ENCODE peak calls at places on chromosomes 5 and 9, in four cellular contexts. U is gastrocnemius medialis, Y is brain microvascular endothelial cell, Q is fibroblast of lung. B is an unnamed sample.

GRCh38 chr5:143886621-143887301 is 74.8 kb downstream of the HMHB1 start:
- DNase-seq in Y (no peak), U (no peak), Q (peak; percentile 25), B (no peak)

GRCh38 chr5:74040811-74041491 is 415.0 kb downstream of the ARHGEF28 start:
- DNase-seq in Q (peak; percentile 60), U (no peak), Y (no peak), B (no peak)

GRCh38 chr5:14417232-14417730 is 164.3 kb upstream of the OTULINL start:
- DNase-seq in Y (peak; percentile 75), U (no peak), Q (peak; percentile 76), B (no peak)

GRCh38 chr5:82820958-82821880 is 256.0 kb downstream of the TMEM167A start:
- DNase-seq in U (no peak), Q (no peak), Y (no peak), B (no peak)

GRCh38 chr5:178246736-178247135 is 14.1 kb upstream of the PHYKPL start:
- DNase-seq in U (no peak), Y (no peak), Q (no peak), B (no peak)

GRCh38 chr5:35990941-35991592 is at the start of gene UGT3A1:
- DNase-seq in U (peak; percentile 35), Q (no peak), Y (no peak), B (no peak)

GRCh38 chr9:19800884-19801283 is 12.0 kb upstream of the SLC24A2 start:
- DNase-seq in Q (no peak), U (no peak), Y (no peak), B (no peak)

GRCh38 chr9:125332527-125332926 is 70.9 kb downstream of the GAPVD1 start:
- DNase-seq in Y (no peak), Q (no peak), U (no peak), B (no peak)

GRCh38 chr9:132794730-132795380 is 83.2 kb downstream of the AK8 start:
- DNase-seq in Q (no peak), Y (no peak), U (no peak), B (peak; percentile 31)

GRCh38 chr9:2809692-2810423 is 34.0 kb downstream of the PUM3 start:
- DNase-seq in Y (peak; percentile 93), Q (peak; percentile 98), U (no peak), B (no peak)

GRCh38 chr9:79764377-79764776 is 192.6 kb downstream of the TLE4 start:
- DNase-seq in Q (peak; percentile 98), U (no peak), Y (peak; percentile 96), B (no peak)

GRCh38 chr9:131851414-131851813 is 111.5 kb upstream of the RAPGEF1 start:
- DNase-seq in Q (no peak), U (no peak), Y (no peak), B (no peak)

GRCh38 chr5:11903121-11903613 is 1.1 kb downstream of the CTNND2 start:
- DNase-seq in Y (no peak), U (no peak), Q (peak; percentile 41), B (no peak)

GRCh38 chr5:97225222-97225621 is 42.2 kb upstream of the RIOK2 start:
- DNase-seq in Y (no peak), Q (no peak), U (no peak), B (no peak)

GRCh38 chr9:124659099-124659659 is 111.9 kb downstream of the NR6A1 start:
- DNase-seq in Y (peak; percentile 97), Q (peak; percentile 97), U (peak; percentile 69), B (peak; percentile 83)

GRCh38 chr9:90770339-90770738 is 31.3 kb upstream of the SYK start:
- DNase-seq in U (no peak), Y (no peak), Q (no peak), B (no peak)

GRCh38 chr5:97550164-97550563 is 367.1 kb upstream of the RIOK2 start:
- DNase-seq in U (no peak), Q (peak; percentile 69), Y (peak; percentile 52), B (no peak)

GRCh38 chr5:5025774-5026406 is 114.2 kb upstream of the ADAMTS16 start:
- DNase-seq in U (no peak), Q (no peak), Y (no peak), B (no peak)

GRCh38 chr5:179266291-179267070 is 78.8 kb downstream of the ADAMTS2 start:
- DNase-seq in U (no peak), Y (no peak), Q (no peak), B (no peak)

GRCh38 chr5:1552469-1553255 is 28.9 kb upstream of the LPCAT1 start:
- DNase-seq in Y (no peak), U (no peak), Q (peak; percentile 35), B (peak; percentile 69)

DNA sequence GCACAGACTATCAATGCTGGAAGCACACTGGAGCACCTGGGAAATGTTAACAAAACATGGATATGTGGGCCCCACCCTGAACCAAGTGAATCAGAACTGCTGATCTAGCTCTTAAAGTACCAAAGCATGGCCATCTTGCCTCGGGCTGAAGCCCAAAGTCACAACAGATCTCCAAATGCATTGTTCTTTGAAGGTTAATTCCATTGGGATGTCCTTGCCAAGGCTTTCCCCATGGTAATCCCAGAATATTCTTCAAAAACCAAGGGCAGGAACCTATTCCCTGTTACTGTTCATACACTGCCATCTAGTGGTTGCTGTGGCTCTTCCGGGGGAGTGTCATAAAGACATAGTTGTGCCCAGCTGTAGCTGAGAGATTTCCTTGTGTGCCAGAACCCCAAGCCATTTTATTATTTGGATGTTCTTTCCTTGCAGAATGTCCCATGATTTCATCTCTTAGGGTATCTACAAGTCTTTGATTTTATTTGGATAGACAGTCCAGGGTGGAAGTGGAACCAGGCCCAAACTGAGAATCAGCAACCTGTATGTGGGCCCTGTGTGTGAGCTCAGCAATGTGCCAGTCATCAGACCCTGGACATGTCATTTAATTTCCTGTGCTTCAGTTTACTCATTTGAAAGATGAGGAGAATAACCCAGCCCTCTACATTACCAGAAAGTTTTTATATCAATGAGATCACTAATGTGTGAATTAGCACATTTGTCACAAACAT is 290.0 kb downstream of the ACTL7B start:
- DNase-seq in Q (peak; percentile 78), Y (peak; percentile 45), U (no peak), B (no peak)
- TF ChIP-seq CTCF in Q (peak; percentile 90), Y (peak; percentile 90), U (peak; percentile 87), B (peak; percentile 57)

DNA sequence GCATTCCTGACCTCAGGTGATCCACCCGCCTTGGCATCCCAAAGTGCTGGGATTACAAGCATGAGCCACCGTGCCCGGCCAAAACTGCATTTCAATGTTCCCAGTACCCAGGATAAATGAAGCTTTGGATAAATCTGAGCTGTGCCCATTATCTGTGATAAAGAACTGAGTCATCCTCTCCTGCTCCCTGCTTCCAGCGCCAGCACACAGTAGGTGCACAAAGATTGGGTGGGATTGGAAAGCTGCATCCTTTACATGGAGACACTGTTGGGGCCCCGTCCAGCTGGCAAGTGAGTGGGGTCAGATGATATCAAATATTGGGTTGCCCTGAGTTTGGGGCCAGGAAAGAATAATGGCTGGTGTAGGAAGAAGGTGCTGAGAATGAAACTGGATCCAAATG is 17.4 kb downstream of the SH2D3C start:
- DNase-seq in Y (no peak), Q (no peak), U (no peak), B (no peak)
- H3K27ac ChIP-seq in Y (no peak overlapping the region), Q (no peak overlapping the region), U (peak overlapping the region; percentile 81), B (peak overlapping the region; percentile 72)

DNA sequence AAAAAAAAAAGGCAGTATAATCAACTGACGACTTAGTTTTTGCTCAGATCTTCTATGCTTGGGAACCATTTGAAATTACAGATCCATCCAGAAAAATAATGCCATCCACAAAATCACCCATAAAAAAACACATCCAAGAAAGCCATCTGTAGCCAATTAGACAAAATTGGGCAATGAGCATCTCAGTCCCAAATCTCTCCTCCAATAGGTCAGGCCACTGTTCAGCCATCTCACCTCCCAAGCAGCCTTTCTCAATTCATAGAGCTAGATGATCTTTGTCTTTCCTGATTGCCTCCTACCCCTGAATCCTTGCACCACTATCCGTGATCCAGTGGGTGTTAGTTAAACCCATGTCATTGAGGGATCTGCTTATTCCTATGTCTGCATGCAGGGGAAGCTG is 139.6 kb downstream of the SCAMP1 start:
- DNase-seq in Y (no peak), Q (no peak), U (no peak), B (no peak)
- H3K4me3 ChIP-seq in Y (no peak overlapping the region), Q (no peak overlapping the region), U (no peak overlapping the region), B (no peak overlapping the region)

DNA sequence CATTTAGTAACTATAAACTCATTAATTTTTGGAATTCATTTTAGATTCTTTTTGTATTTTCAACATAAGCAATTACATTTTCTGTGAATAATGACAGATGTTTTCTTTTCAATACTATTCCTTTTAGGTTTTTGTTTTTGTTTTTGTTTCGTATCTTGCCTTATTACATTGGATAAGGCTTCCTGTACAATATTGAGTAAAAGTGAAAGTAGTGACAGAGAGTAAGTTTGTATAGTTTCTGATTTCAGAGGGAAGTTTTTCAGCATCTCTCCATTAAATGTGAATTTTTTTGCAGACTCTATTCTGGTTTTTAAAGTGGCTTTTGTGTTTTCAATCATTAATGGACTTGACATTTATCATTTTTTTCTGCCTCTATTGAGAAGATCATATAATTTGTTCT is 12.8 kb upstream of the CAMK4 start:
- DNase-seq in Q (no peak), Y (no peak), U (no peak), B (no peak)
- TF ChIP-seq CTCF in Q (no peak), Y (no peak), U (no peak), B (no peak)

DNA sequence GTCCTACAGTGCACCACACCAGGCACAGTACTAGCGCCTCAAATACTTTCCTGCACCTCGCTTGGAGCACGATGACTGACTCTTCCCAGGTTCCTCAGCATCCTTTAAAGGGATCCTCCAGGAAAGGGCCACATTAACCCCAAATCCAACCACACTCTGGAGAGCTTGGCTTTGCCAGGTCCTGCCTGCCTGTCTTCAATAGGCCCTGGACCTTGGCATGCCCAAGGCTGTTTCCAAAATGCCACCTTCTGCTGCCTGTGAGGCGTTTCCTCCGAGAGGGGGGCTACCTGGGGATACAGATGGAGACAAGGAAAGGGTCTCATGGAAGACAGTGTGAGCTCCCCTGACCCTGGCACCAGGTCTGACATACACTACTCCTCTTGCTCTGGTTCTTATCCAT is 169.9 kb downstream of the DAB2IP start:
- DNase-seq in Y (no peak), Q (no peak), U (no peak), B (peak; percentile 28)
- H3K27ac ChIP-seq in Y (no peak overlapping the region), Q (no peak overlapping the region), U (no peak overlapping the region), B (no peak overlapping the region)

GRCh38 chr5:134437340-134438267 is 25.9 kb upstream of the CDKN2AIPNL start:
- DNase-seq in Y (no peak), U (no peak), Q (peak; percentile 73), B (no peak)

GRCh38 chr5:134438641-134439621 is 27.2 kb upstream of the CDKN2AIPNL start:
- DNase-seq in Q (peak; percentile 96), Y (peak; percentile 72), U (peak; percentile 96), B (peak; percentile 83)

GRCh38 chr5:134435525-134435924 is 23.8 kb upstream of the CDKN2AIPNL start:
- DNase-seq in Q (peak; percentile 82), Y (peak; percentile 57), U (no peak), B (no peak)

GRCh38 chr5:134438268-134438622 is 26.6 kb upstream of the CDKN2AIPNL start:
- DNase-seq in Q (peak; percentile 86), Y (peak; percentile 50), U (no peak), B (no peak)

DNA sequence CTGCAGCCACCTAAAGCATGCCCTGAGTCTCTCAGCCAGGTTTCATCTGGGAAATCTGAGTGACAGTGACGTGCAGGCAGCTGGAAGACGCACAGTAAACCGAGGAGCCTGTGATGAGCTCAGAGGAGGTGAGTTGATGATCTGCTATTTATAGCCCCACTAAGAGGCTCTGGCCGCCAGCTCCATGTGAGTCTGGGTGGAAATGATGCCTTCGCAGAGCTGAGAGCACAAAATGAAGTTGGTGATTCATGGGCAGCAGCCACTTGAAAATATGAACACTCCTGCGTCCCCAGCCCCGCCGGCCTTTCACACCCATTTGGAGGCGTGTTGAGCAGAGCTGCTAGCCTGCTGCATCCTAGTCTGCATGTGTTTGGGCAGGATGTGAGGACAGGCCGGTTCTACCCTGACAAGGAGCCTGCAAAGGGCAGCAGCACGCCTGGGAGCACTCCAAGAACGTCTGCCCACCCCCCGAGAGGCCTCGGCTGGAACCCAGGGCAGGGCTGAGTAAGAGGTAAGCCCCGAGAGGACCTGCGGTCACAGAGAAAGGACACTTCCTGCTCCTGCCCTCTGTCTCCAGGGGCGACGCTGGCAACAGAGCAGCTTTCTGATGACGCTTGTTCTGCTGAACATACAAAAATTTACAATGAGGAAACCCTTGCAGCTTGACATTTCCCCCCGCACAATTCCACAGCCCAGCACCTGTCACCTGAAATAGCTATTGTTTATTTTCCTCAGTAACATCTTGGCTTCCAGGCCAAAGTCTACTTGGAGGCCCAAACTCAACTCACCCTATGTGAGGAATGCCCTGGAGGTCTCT is 25.1 kb upstream of the CDKN2AIPNL start:
- DNase-seq in U (peak; percentile 90), Q (peak; percentile 98), Y (peak; percentile 87), B (no peak)
- H3K4me3 ChIP-seq in U (peak overlapping the region; percentile 31), Q (no peak overlapping the region), Y (no peak overlapping the region), B (no peak overlapping the region)

B was measured in coronary artery.